ENCODE peak calls at places on chromosome 17, in nine cellular contexts. D is midbrain; H is lung microvascular endothelial cell; X is left ventricle myocardium inferior; N is activated T-cell treated with anti-CD3 and anti-CD28 coated beads for 1 hour; V is substantia nigra; L is CD8-positive, alpha-beta memory T cell; E is progenitor cell of endocrine pancreas; G is AG09319. J is an unnamed sample.
A peak's percentile ranks its signal among the peaks of the same experiment; 100 is the strongest.

GRCh38 chr17:33750943-33751701 is 458.0 kb upstream of the ASIC2 start:
- DNase-seq in X (peak; percentile 49), L (peak; percentile 30), D (peak; percentile 72), N (peak; percentile 53), E (peak; percentile 61), G (peak; percentile 3), V (peak; percentile 42), H (peak; percentile 55), J (peak; percentile 52)

GRCh38 chr17:16301963-16302855 is 51.1 kb downstream of the CENPV start:
- DNase-seq in E (no peak), L (no peak), X (no peak), H (no peak), G (no peak), D (no peak), N (no peak), V (no peak), J (no peak)

GRCh38 chr17:8124350-8125195 is 667 bp upstream of the HES7 start:
- DNase-seq in V (no peak), X (no peak), N (no peak), L (peak; percentile 7), D (no peak), G (no peak), H (peak; percentile 41), E (no peak), J (no peak)

GRCh38 chr17:16466407-16466806 is 25.6 kb downstream of the LRRC75A start:
- DNase-seq in D (no peak), X (no peak), N (no peak), E (no peak), G (no peak), L (no peak), V (no peak), H (no peak), J (no peak)

GRCh38 chr17:48045270-48046001 is 2.7 kb upstream of the NFE2L1 start:
- DNase-seq in N (no peak), X (no peak), L (no peak), D (no peak), G (no peak), E (no peak), V (no peak), H (no peak), J (no peak)

GRCh38 chr17:39166437-39167335 is 725 bp upstream of the ARL5C start:
- DNase-seq in H (no peak), G (no peak), V (no peak), D (no peak), X (no peak), N (no peak), L (no peak), E (no peak), J (no peak)

GRCh38 chr17:50831430-50832064 is 3.8 kb upstream of the WFIKKN2 start:
- DNase-seq in D (no peak), E (no peak), N (no peak), G (no peak), X (no peak), H (no peak), L (no peak), V (no peak), J (no peak)

GRCh38 chr17:48241131-48241591 is 133.6 kb downstream of the SNX11 start:
- DNase-seq in H (peak; percentile 80), E (no peak), L (no peak), V (no peak), G (peak; percentile 18), N (no peak), D (no peak), X (peak; percentile 22), J (no peak)

GRCh38 chr17:6749519-6749918 is 6.3 kb upstream of the XAF1 start:
- DNase-seq in V (no peak), E (no peak), L (no peak), G (no peak), X (no peak), H (no peak), N (no peak), D (no peak), J (no peak)

GRCh38 chr17:43534909-43535308 is 11.2 kb downstream of the ETV4 start:
- DNase-seq in N (no peak), G (no peak), H (no peak), V (no peak), X (no peak), D (no peak), E (no peak), L (no peak), J (no peak)

GRCh38 chr17:42098747-42099399 is 600 bp upstream of the ZNF385C start:
- DNase-seq in E (no peak), L (no peak), N (no peak), D (no peak), G (no peak), V (no peak), H (no peak), X (no peak), J (no peak)

GRCh38 chr17:5468075-5468473 is 708 bp downstream of the DHX33 start:
- DNase-seq in G (no peak), N (no peak), E (no peak), V (no peak), L (peak; percentile 1), D (no peak), X (no peak), H (no peak), J (no peak)

GRCh38 chr17:73628642-73629552 is 15.3 kb downstream of the SDK2 start:
- DNase-seq in H (no peak), X (no peak), G (no peak), N (no peak), D (no peak), E (no peak), L (no peak), V (no peak), J (no peak)

GRCh38 chr17:75619506-75620431 is 13.5 kb upstream of the SMIM5 start:
- DNase-seq in X (peak; percentile 21), D (no peak), G (no peak), L (no peak), E (no peak), H (peak; percentile 50), N (no peak), V (no peak), J (no peak)

GRCh38 chr17:5413682-5414081 is 5.8 kb downstream of the NUP88 start:
- DNase-seq in G (peak; percentile 74), X (no peak), N (no peak), D (no peak), L (no peak), E (no peak), H (peak; percentile 86), V (no peak), J (no peak)

GRCh38 chr17:80866050-80866793 is 125.4 kb upstream of the CHMP6 start:
- DNase-seq in N (peak; percentile 60), H (peak; percentile 77), X (peak; percentile 59), G (peak; percentile 15), V (peak; percentile 39), D (peak; percentile 72), L (peak; percentile 27), E (no peak), J (peak; percentile 56)

GRCh38 chr17:5019475-5019956 is 15.7 kb downstream of the SLC52A1 start:
- DNase-seq in H (no peak), E (no peak), V (no peak), L (peak; percentile 35), X (no peak), N (peak; percentile 30), D (no peak), G (no peak), J (no peak)

GRCh38 chr17:9273334-9274118 is 252.2 kb downstream of the NTN1 start:
- DNase-seq in X (peak; percentile 33), V (no peak), N (no peak), D (no peak), L (no peak), G (peak; percentile 31), E (no peak), H (no peak), J (no peak)

GRCh38 chr17:79943354-79944241 is 92.1 kb downstream of the TBC1D16 start:
- DNase-seq in G (no peak), H (no peak), X (peak; percentile 3), V (no peak), E (no peak), L (no peak), D (no peak), N (no peak), J (no peak)

GRCh38 chr17:13194887-13195286 is 177.1 kb upstream of the ELAC2 start:
- DNase-seq in D (no peak), N (no peak), V (no peak), X (no peak), L (no peak), H (no peak), E (no peak), G (no peak), J (no peak)

GRCh38 chr17:58956997-58957724 is 149.5 kb downstream of the TRIM37 start:
- DNase-seq in N (no peak), G (no peak), L (no peak), V (no peak), H (peak; percentile 51), D (no peak), X (no peak), E (no peak), J (no peak)

GRCh38 chr17:33142703-33143299 is 150.3 kb downstream of the ASIC2 start:
- DNase-seq in N (no peak), G (no peak), E (peak; percentile 48), D (no peak), L (no peak), X (no peak), V (no peak), H (peak; percentile 12), J (no peak)

GRCh38 chr17:4941027-4941610 is 1.1 kb downstream of the RNF167 start:
- DNase-seq in X (no peak), N (no peak), G (no peak), E (no peak), H (no peak), D (no peak), V (no peak), L (no peak), J (no peak)

GRCh38 chr17:66691644-66692500 is 143.0 kb upstream of the CACNG5 start:
- DNase-seq in N (no peak), E (no peak), G (no peak), V (no peak), H (peak; percentile 93), D (no peak), X (no peak), L (peak; percentile 33), J (no peak)

GRCh38 chr17:40498281-40499084 is 2.9 kb downstream of the TNS4 start:
- DNase-seq in H (no peak), E (no peak), L (no peak), X (no peak), V (no peak), N (no peak), G (no peak), D (no peak), J (no peak)

GRCh38 chr17:27479838-27480237 is 23.6 kb downstream of the KSR1 start:
- DNase-seq in N (no peak), E (no peak), L (no peak), D (no peak), H (no peak), G (no peak), V (no peak), X (no peak), J (no peak)

GRCh38 chr17:45220079-45220478 is 1.6 kb upstream of the FMNL1 start:
- DNase-seq in H (no peak), G (no peak), X (no peak), E (no peak), L (no peak), V (no peak), D (no peak), N (no peak), J (no peak)

GRCh38 chr17:73410586-73411329 is 99.0 kb upstream of the CDC42EP4 start:
- DNase-seq in E (no peak), D (no peak), G (no peak), V (no peak), L (no peak), H (no peak), N (no peak), X (no peak), J (no peak)

GRCh38 chr17:4849011-4849536 is 15.9 kb downstream of the MINK1 start:
- DNase-seq in X (no peak), H (no peak), L (no peak), V (no peak), G (no peak), N (no peak), E (no peak), D (no peak), J (no peak)

GRCh38 chr17:1907818-1908698 is 78.3 kb downstream of the RPA1 start:
- DNase-seq in N (no peak), D (no peak), L (no peak), G (no peak), H (peak; percentile 54), V (no peak), X (no peak), E (no peak), J (no peak)

GRCh38 chr17:29835438-29836351 is 94.3 kb downstream of the SSH2 start:
- DNase-seq in G (no peak), V (no peak), L (no peak), X (no peak), D (no peak), N (no peak), H (no peak), E (no peak), J (no peak)

J was measured in effector CD4-positive, alpha-beta T cell.